ENCODE peak calls at places on chromosome 4, in four cellular contexts. N is HCT116, O is SK-N-SH, E is OCI-LY7. Y is an unnamed sample.

GRCh38 chr4:52659722-52660261 is 691 bp upstream of the USP46 start:
- DNase-seq in O (peak), N (no peak), E (peak), Y (peak)

GRCh38 chr4:53935780-53936179 is 128.6 kb downstream of the CHIC2 start:
- DNase-seq in N (no peak), E (no peak), O (no peak), Y (no peak)

GRCh38 chr4:69831646-69832325 is 28.2 kb downstream of the SULT1E1 start:
- DNase-seq in N (no peak), O (no peak), E (no peak), Y (peak)

GRCh38 chr4:89158884-89159503 is 47.7 kb downstream of the TIGD2 start:
- DNase-seq in N (peak), O (peak), E (peak), Y (peak)

GRCh38 chr4:5378002-5378401 is 326.7 kb downstream of the STK32B start:
- DNase-seq in O (no peak), N (peak), E (no peak), Y (no peak)

GRCh38 chr4:4216668-4217067 is 10.1 kb downstream of the OTOP1 start:
- DNase-seq in N (no peak), E (no peak), O (no peak), Y (no peak)

GRCh38 chr4:2617955-2618354 is 81.5 kb downstream of the FAM193A start:
- DNase-seq in N (no peak), O (no peak), E (no peak), Y (no peak)

GRCh38 chr4:8704632-8705031 is 112.1 kb downstream of the CPZ start:
- DNase-seq in N (no peak), E (no peak), O (no peak), Y (no peak)

GRCh38 chr4:7236847-7237246 is 44.5 kb downstream of the SORCS2 start:
- DNase-seq in E (no peak), O (no peak), N (no peak), Y (no peak)

GRCh38 chr4:7239101-7239820 is 46.9 kb downstream of the SORCS2 start:
- DNase-seq in N (no peak), O (no peak), E (no peak), Y (no peak)

GRCh38 chr4:7239844-7240243 is 47.5 kb downstream of the SORCS2 start:
- DNase-seq in O (no peak), E (no peak), N (no peak), Y (no peak)

GRCh38 chr4:7238300-7238960 is 46.1 kb downstream of the SORCS2 start:
- DNase-seq in E (peak), N (no peak), O (no peak), Y (no peak)

GRCh38 chr4:7237863-7238262 is 45.5 kb downstream of the SORCS2 start:
- DNase-seq in N (no peak), E (no peak), O (no peak), Y (no peak)
- H2AFZ ChIP-seq in N (no peak), E (no peak), O (no peak), Y (no peak)

GRCh38 chr4:81919238-81919637 is 447.5 kb upstream of the RASGEF1B start:
- DNase-seq in N (peak), O (peak), E (peak), Y (peak)
- TF ChIP-seq EZH2phosphoT487 in N (no peak), O (no peak), E (no peak), Y (no peak)

GRCh38 chr4:112109455-112110425 is 35.5 kb upstream of the FAM241A start:
- DNase-seq in E (no peak), O (no peak), N (no peak), Y (no peak)
- H2AFZ ChIP-seq in E (peak), O (peak), N (peak), Y (no peak)

GRCh38 chr4:15777697-15778096 is 431 bp upstream of the CD38 start:
- DNase-seq in N (no peak), O (no peak), E (no peak), Y (no peak)

GRCh38 chr4:15779336-15779735 is 1.2 kb downstream of the CD38 start:
- DNase-seq in O (peak), E (no peak), N (no peak), Y (peak)

GRCh38 chr4:15776871-15777648 is 1.1 kb upstream of the CD38 start:
- DNase-seq in N (no peak), E (peak), O (no peak), Y (no peak)

GRCh38 chr4:15778742-15779231 is 659 bp downstream of the CD38 start:
- DNase-seq in O (no peak), E (peak), N (no peak), Y (peak)

DNA sequence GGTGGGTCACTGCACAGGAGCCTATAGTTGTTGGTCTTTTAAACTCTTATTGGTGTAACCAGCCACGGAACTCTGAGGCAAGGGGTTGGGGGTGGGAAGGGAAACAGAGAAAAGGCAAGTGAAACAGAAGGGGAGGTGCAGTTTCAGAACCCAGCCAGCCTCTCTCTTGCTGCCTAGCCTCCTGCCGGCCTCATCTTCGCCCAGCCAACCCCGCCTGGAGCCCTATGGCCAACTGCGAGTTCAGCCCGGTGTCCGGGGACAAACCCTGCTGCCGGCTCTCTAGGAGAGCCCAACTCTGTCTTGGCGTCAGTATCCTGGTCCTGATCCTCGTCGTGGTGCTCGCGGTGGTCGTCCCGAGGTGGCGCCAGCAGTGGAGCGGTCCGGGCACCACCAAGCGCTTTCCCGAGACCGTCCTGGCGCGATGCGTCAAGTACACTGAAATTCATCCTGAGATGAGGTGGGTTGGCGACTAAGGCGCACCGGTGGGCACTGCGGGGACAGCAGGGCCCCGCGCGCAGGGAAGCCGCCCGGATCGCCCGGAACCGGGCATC is at the start of gene CD38:
- DNase-seq in O (peak), E (peak), N (no peak), Y (peak)
- TF ChIP-seq EZH2phosphoT487 in O (no peak), E (no peak), N (no peak), Y (no peak)

DNA sequence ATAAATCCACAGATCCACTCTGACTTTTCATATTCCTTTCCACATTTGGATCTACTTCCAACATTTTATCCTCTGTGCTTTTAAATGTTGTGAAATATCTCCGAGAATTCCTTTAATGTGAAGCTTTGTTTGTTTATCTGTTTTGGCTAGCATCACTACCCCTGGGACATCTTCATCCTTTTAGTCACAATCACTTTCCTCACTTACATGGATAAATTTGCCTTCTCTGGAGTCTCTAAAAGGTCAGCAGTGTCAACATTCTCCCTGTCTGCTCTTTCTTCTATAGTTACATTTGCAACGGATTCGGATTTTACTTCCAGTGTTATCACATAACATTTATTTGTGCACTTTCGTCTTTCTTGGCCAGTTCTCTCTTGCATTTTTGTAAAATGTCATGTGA is 34.2 kb upstream of the LRAT start:
- DNase-seq in N (no peak), O (no peak), E (no peak), Y (no peak)
- H2AFZ ChIP-seq in N (no peak), O (no peak), E (no peak), Y (no peak)

GRCh38 chr4:76279462-76279861 is 27.1 kb upstream of the STBD1 start:
- DNase-seq in N (no peak), E (no peak), O (no peak), Y (no peak)
- TF ChIP-seq EZH2phosphoT487 in N (no peak), E (no peak), O (no peak), Y (no peak)

GRCh38 chr4:87697272-87697671 is 47.2 kb downstream of the DMP1 start:
- DNase-seq in E (no peak), O (no peak), N (no peak), Y (no peak)

GRCh38 chr4:87704000-87704399 is 53.9 kb downstream of the DMP1 start:
- DNase-seq in O (no peak), N (no peak), E (no peak), Y (no peak)

GRCh38 chr4:87697945-87698344 is 47.9 kb downstream of the DMP1 start:
- DNase-seq in E (no peak), O (no peak), N (no peak), Y (no peak)

GRCh38 chr4:87698394-87698793 is 48.3 kb downstream of the DMP1 start:
- DNase-seq in N (no peak), E (no peak), O (no peak), Y (no peak)
- H2AFZ ChIP-seq in N (no peak), E (no peak), O (no peak), Y (no peak)

GRCh38 chr4:186596346-186596745 is 41.0 kb upstream of the MTNR1A start:
- DNase-seq in O (no peak), N (no peak), E (no peak), Y (no peak)
- TF ChIP-seq EZH2phosphoT487 in O (no peak), N (no peak), E (no peak), Y (no peak)

DNA sequence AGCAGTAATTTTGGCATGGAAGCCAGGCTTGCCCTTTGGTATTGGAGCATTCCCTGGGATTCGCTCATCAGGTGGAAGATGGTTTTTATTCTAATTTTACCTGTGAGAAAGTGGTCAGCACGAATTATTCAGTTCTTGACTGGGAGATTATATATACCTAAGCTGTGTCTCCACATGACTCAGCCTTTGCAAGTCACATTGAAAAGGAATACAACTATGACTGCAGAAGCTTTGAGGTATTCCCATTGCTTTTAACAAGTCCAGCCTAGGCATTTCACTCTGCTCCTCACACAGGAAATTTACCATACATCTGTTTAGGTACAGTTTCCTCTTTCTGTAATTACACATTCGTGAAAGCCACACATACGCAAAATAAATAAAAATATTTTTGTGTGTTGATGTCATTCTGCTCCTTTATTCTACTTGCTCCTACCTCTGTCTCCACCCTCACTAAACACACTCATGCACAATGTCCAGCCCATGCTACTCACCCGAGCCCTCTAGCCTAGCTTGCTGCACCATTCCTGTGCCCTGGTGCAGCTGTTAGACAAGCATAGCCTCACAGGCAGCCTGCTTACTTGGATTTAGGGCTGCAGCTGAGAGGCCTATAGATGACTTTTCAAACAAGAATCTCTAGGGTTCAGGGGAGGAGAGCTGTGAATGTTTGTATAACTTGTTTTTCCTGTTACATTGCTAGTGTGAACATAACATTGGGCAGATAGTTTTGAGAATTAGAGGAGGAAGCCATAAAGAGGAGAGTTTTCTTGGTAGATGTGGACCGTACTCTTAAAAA is 504.4 kb upstream of the FAT1 start:
- DNase-seq in O (no peak), N (no peak), E (no peak), Y (peak)
- H2AFZ ChIP-seq in O (no peak), N (no peak), E (peak), Y (no peak)

GRCh38 chr4:142596121-142596520 is 250.0 kb downstream of the INPP4B start:
- DNase-seq in N (no peak), E (no peak), O (no peak), Y (no peak)
- TF ChIP-seq EZH2phosphoT487 in N (no peak), E (no peak), O (no peak), Y (no peak)

Y was measured in hepatocyte.